ENCODE peak calls at places on chromosomes 1 and 21, in six cellular contexts. O is K562, S is GM12892, F is H1, G is GM12878, C is HepG2. E is an unnamed sample.

GRCh38 chr1:245166471-245166885 is 11.7 kb downstream of the KIF26B start:
- DNase-seq in C (no peak), G (no peak), O (no peak), S (no peak), F (no peak), E (no peak)

GRCh38 chr1:40583980-40584379 is 52.5 kb downstream of the ZNF684 start:
- DNase-seq in C (no peak), G (no peak), F (no peak), S (no peak), O (no peak), E (no peak)

GRCh38 chr1:33387512-33388079 is 43.3 kb downstream of the PHC2 start:
- DNase-seq in F (no peak), O (no peak), S (no peak), G (no peak), C (no peak), E (no peak)

GRCh38 chr1:50517488-50517887 is 94.2 kb upstream of the DMRTA2 start:
- DNase-seq in G (no peak), F (no peak), O (no peak), S (no peak), C (no peak), E (no peak)

GRCh38 chr1:46820560-46821060 is 21.8 kb downstream of the CYP4B1 start:
- DNase-seq in S (no peak), G (no peak), C (no peak), F (no peak), O (no peak), E (no peak)

GRCh38 chr1:36924282-36924791 is 110.0 kb downstream of the GRIK3 start:
- DNase-seq in G (no peak), F (peak), C (peak), S (peak), O (peak), E (peak)

GRCh38 chr21:43303240-43304178 is 123.4 kb downstream of the SIK1 start:
- DNase-seq in G (no peak), S (no peak), O (no peak), F (no peak), C (no peak), E (no peak)

GRCh38 chr21:33230518-33231324 is 983 bp downstream of the IFNAR2 start:
- DNase-seq in G (no peak), S (no peak), F (peak), O (peak), C (peak), E (peak)

GRCh38 chr1:31639543-31639942 is 5.1 kb downstream of the PEF1 start:
- DNase-seq in G (no peak), S (no peak), F (no peak), O (no peak), C (no peak), E (no peak)

GRCh38 chr1:4081806-4082645 is 182.0 kb upstream of the C1orf174 start:
- DNase-seq in G (no peak), F (no peak), S (no peak), C (no peak), O (no peak), E (no peak)

GRCh38 chr1:229859026-229859425 is 208.0 kb upstream of the GALNT2 start:
- DNase-seq in O (no peak), S (no peak), G (no peak), F (no peak), C (no peak), E (no peak)

GRCh38 chr1:36882536-36883285 is 151.6 kb downstream of the GRIK3 start:
- DNase-seq in G (no peak), C (no peak), F (no peak), S (no peak), O (no peak), E (no peak)

GRCh38 chr1:6248161-6248776 is 4.3 kb downstream of the HES3 start:
- DNase-seq in S (no peak), O (no peak), C (no peak), F (no peak), G (no peak), E (no peak)

GRCh38 chr1:6247651-6248050 is 3.7 kb downstream of the HES3 start:
- DNase-seq in G (no peak), O (no peak), C (no peak), F (no peak), S (no peak), E (no peak)

GRCh38 chr1:6249732-6250689 is 6.0 kb downstream of the HES3 start:
- DNase-seq in S (no peak), C (peak), F (no peak), O (peak), G (no peak), E (no peak)

GRCh38 chr1:6251233-6251632 is 7.3 kb downstream of the HES3 start:
- DNase-seq in S (no peak), O (no peak), F (no peak), C (no peak), G (no peak), E (no peak)

DNA sequence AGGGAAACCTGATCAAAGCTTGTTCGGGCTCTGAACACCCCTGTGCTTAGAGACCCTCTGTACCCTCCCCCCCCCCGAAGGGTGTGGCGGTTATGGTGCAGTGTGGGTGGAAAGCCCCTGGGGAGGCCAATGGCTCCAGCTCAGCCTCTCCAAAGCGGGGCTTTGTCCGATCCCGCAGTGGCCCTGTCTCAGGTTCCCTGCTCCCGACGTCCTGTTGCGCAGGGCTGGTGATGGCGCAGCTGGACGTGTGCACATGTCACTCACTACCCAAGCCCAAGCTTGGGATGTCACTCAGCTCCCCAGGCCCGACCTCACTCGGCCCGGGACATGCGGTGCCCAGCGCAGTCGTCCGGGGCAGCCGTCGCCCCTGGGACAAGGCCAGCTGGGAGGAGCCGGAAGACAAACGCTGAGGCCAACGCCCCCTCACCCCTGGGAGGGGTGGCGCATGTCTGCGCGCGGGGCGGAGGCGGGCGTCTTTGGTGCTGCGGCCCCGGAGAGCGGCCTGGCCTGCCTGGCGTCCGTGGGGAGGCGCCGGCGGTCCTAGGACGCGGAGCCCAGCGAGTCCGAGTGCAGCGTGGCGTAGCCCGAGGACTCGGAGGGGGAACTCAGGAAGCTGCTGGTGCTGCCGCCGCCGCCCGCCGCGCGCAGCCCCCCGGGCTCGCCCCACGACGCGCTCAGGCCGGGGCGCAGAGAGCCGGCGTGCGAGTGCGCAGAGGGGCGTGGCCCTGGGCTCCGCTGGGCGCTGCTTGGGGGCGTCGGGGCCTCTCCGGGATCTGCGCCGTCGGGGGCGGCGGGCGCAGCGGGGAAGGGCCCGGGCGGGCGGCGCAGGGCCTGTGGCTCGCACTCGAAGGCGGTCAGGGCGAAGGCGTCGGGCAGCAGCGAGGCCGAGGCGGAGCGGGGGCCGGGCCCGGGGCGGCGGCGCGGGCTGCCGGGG is 5.1 kb downstream of the HES3 start:
- DNase-seq in C (no peak), F (no peak), S (no peak), O (peak), G (no peak), E (no peak)
- TF ChIP-seq POLR2A in C (no peak), F (no peak), S (no peak), O (no peak), G (no peak), E (no peak)

GRCh38 chr1:38018864-38019343 is 6.4 kb downstream of the UTP11 start:
- DNase-seq in O (peak), F (no peak), S (no peak), G (no peak), C (peak), E (no peak)

GRCh38 chr1:38014171-38014570 is 1.6 kb downstream of the UTP11 start:
- DNase-seq in O (peak), G (no peak), C (no peak), F (no peak), S (no peak), E (no peak)

GRCh38 chr1:38013027-38013588 is 574 bp downstream of the UTP11 start:
- DNase-seq in S (no peak), C (peak), O (peak), F (no peak), G (no peak), E (no peak)

GRCh38 chr1:38014724-38015424 is 2.3 kb downstream of the UTP11 start:
- DNase-seq in C (no peak), S (no peak), G (no peak), O (peak), F (no peak), E (no peak)

DNA sequence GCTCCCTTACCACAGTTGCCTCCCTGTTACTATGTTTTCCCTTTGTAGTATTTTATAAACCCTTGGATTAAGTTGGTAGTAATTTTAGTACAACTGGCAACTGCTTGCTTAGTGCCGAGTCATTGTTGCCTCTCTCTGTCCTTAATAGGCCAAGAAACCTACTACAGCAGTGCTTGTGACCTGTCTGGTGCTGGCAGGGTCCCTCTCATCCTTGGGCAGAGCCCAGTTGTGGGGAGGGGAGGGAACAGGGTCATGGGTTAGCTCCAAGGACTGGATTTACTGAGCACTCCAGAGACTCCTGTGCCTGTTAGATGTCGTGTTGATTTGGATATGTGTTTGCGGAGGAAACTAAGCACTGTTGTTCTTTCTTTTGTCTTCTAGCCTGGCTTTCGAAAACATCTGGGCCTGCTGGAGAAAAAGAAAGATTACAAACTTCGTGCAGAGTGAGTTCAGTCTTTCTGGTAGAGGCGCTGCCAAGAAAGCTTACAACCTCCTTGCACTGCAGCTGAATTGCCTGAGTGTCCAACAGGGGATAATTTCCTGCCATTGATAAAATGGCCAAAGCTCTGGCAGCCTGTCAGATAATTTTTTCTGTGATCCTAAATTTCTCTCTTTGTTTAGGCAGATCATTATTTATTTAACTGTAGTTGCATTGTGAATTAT is 3.6 kb downstream of the UTP11 start:
- DNase-seq in F (no peak), O (peak), C (no peak), G (no peak), S (no peak), E (no peak)
- TF ChIP-seq TAF1 in F (no peak), O (no peak), C (no peak), G (no peak), S (no peak), E (no peak)

GRCh38 chr1:150233359-150234308 is 2.3 kb downstream of the ANP32E start:
- DNase-seq in F (no peak), C (no peak), S (no peak), O (peak), G (no peak), E (no peak)

GRCh38 chr1:150235852-150236613 is at the start of gene ANP32E:
- DNase-seq in S (peak), O (peak), F (peak), G (peak), C (peak), E (peak)

GRCh38 chr1:150235436-150235851 is 468 bp downstream of the ANP32E start:
- DNase-seq in G (no peak), C (no peak), S (no peak), F (no peak), O (peak), E (no peak)

GRCh38 chr1:150234309-150234646 is 1.6 kb downstream of the ANP32E start:
- DNase-seq in S (no peak), G (no peak), C (no peak), F (no peak), O (no peak), E (no peak)

DNA sequence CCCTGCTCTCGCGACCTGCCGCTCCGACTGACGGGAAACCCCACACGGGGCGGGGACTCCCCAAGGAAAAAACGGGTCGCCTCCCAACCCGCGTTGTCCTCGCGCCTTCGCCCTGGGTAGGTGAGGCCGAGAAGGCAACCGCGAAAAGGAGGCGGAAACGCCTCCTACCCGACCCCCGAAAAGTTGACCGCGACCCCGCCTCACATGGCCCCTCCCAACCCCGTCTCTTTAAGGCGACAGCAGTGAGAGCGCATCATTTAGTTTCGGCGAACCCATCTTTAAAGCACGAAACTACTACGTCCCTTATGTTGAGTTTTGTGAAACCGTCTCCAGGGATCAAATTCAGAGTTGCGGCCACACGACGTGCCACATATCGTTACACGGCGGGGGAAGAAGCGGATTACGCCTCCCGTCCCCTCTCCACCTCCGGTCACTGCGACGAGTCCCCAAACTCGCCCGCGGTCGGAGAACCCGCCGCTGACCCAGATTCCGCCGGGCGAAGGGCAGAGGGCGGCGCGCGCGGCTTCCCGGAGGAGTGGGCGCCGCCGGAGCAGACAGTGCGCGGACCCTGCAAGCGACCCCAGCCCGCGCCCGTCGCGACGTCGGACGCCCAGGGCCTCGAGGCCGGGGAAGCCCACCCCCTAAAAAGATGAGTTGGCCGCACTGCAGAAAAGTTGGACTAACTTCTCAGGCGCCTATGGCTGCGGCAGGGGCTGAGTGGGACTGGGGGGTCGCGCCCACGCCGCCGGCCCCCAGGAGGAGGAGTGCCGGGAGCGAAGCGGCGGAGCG is 1.1 kb downstream of the ANP32E start:
- DNase-seq in O (peak), G (peak), F (no peak), S (peak), C (peak), E (peak)
- TF ChIP-seq POLR2A in O (peak), G (peak), F (peak), S (peak), C (peak), E (peak)

DNA sequence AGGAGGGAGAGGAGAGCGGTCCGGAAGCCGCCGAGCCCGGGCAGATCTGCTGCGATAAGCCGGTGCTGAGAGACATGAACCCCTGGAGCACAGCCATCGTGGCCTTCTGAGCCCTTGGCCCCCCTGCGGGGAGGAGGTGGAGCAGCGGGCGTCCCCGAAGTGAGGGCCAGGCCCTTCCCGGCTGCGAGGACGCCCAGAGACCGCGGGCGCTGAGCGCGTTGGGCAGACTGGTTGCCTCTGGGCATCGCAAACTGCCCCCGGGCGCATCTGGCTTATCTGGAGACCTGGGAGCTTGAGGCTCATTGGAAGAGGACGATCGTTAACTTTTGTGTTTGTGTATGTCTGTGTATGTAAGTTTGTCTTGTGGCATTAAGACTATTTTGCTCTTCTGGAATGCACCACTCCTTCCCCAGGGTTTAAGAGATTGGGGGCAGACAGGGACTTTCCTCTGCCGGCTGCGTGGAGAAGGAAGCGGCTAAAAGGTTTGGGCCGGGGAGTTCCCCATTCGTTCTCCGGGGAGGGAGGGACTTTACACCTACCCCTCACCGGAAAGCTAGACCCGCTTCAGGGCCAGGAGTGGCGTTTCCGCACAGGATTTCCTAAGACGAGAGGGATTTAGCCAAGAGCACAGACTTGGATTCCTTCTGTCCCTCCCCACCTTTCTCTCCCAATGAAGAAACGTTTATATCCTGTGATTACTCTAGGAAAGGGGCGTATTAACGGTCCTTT is 1.4 kb downstream of the IER5 start:
- DNase-seq in O (peak), G (no peak), F (no peak), C (peak), S (no peak), E (no peak)
- TF ChIP-seq TAF1 in O (no peak), G (peak), F (no peak), C (peak), S (no peak), E (peak)

DNA sequence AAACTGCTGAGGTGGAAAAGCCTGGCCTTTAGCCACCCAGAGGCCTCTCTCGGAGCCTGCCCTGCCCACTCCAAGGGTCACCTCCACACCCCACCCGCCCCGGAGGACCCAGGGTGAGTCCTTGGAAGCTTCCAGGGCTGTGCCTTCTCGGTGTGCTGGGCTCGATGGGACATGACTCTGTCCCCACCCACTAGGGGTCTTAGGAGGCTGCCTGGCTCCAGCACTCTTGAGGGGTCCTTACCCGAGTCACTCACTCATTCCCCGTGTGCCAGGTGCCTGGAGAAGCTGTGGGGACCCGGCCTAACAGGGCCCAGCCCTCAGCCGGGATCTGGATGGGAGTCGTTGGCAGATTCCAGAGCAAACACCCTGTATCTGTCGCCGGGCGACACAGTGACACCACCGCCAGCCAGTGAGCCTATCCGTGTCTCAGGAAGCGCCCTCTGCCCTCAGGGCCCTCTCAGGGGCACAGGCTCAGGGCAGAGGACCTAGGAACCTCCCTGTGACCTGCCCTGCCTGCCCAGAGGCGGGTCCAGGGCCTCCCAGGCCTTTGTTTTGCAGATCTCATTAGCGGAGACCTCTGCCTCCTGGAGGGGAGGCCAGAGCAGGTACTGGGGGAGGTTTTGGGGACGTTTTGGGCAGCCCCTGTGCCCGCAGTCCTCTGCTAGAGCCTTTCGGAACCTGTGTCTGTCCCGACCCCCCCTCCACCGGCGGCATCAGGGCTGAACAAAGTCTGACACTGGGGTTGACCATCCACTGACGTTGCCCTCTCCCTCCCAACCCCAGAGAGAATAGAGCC is 3.1 kb upstream of the PRKCZ start:
- DNase-seq in O (no peak), S (no peak), G (no peak), C (peak), F (no peak), E (no peak)
- TF ChIP-seq POLR2A in O (no peak), S (no peak), G (no peak), C (no peak), F (no peak), E (no peak)

GRCh38 chr1:19463204-19463803 is 22.0 kb downstream of the CAPZB start:
- DNase-seq in O (no peak), S (no peak), G (peak), F (no peak), C (no peak), E (no peak)

GRCh38 chr1:19460535-19461351 is 24.6 kb downstream of the CAPZB start:
- DNase-seq in O (no peak), G (no peak), C (no peak), S (no peak), F (no peak), E (no peak)

GRCh38 chr1:19458815-19459417 is 26.4 kb downstream of the CAPZB start:
- DNase-seq in G (no peak), F (no peak), O (no peak), C (no peak), S (no peak), E (no peak)

GRCh38 chr1:19462781-19463180 is 22.6 kb downstream of the CAPZB start:
- DNase-seq in C (no peak), F (no peak), S (no peak), O (no peak), G (no peak), E (no peak)

GRCh38 chr1:19461352-19461645 is 24.0 kb downstream of the CAPZB start:
- DNase-seq in C (no peak), G (no peak), F (no peak), S (no peak), O (no peak), E (no peak)
- TF ChIP-seq TAF1 in C (no peak), G (no peak), F (no peak), S (no peak), O (no peak), E (no peak)